ENCODE peak calls at places on chromosome 17, in six cellular contexts. G is HS-5; R is HEK293T; Q is activated CD4-positive, alpha-beta T cell treated with anti-CD3 and anti-CD28 coated beads for 48 hours; A is naive B cell; K is choroid plexus epithelial cell. J is an unnamed sample.

GRCh38 chr17:74601944-74602572 is 10.0 kb upstream of the CD300LD start:
- DNase-seq in R (peak; percentile 70), K (peak; percentile 54), A (no peak), G (no peak), Q (peak; percentile 51), J (no peak)

GRCh38 chr17:28925912-28926365 is 23.1 kb upstream of the DHRS13 start:
- DNase-seq in R (no peak), G (peak; percentile 80), Q (peak; percentile 27), K (peak; percentile 87), A (peak; percentile 49), J (peak; percentile 39)

GRCh38 chr17:49239963-49240362 is 9.4 kb upstream of the PHOSPHO1 start:
- DNase-seq in A (no peak), G (no peak), K (no peak), R (no peak), Q (no peak), J (no peak)

GRCh38 chr17:55308613-55309332 is 44.0 kb downstream of the HLF start:
- DNase-seq in Q (no peak), K (no peak), G (no peak), R (no peak), A (no peak), J (no peak)

GRCh38 chr17:77572851-77573250 is 385.7 kb upstream of the TNRC6C start:
- DNase-seq in A (no peak), K (no peak), Q (no peak), R (no peak), G (no peak), J (peak; percentile 14)

GRCh38 chr17:50920891-50921595 is 54.9 kb upstream of the TOB1 start:
- DNase-seq in Q (no peak), A (no peak), G (no peak), K (no peak), R (no peak), J (no peak)

GRCh38 chr17:3558603-3559269 is 1.1 kb upstream of the TRPV3 start:
- DNase-seq in Q (peak; percentile 75), A (peak; percentile 55), K (peak; percentile 61), R (no peak), G (peak; percentile 36), J (peak; percentile 86)

GRCh38 chr17:72119280-72119962 is 1.4 kb upstream of the SOX9 start:
- DNase-seq in G (no peak), R (no peak), Q (no peak), K (no peak), A (no peak), J (no peak)

GRCh38 chr17:55546481-55546880 is 35.2 kb upstream of the SMIM36 start:
- DNase-seq in K (no peak), R (no peak), A (no peak), G (no peak), Q (no peak), J (no peak)

GRCh38 chr17:81436294-81436849 is 41.1 kb downstream of the BAHCC1 start:
- DNase-seq in G (no peak), R (no peak), K (no peak), Q (no peak), A (no peak), J (no peak)

GRCh38 chr17:74426551-74427047 is 5.3 kb upstream of the GPRC5C start:
- DNase-seq in R (no peak), A (no peak), Q (no peak), K (no peak), G (no peak), J (no peak)

GRCh38 chr17:83073389-83074063 is 5.9 kb upstream of the METRNL start:
- DNase-seq in A (no peak), K (no peak), Q (no peak), R (no peak), G (no peak), J (no peak)

GRCh38 chr17:7428557-7428956 is at the start of gene SPEM3:
- DNase-seq in R (no peak), G (no peak), K (no peak), A (no peak), Q (no peak), J (no peak)

GRCh38 chr17:29524692-29525091 is 42.1 kb downstream of the ABHD15 start:
- DNase-seq in R (no peak), A (no peak), K (no peak), G (no peak), Q (no peak), J (no peak)

GRCh38 chr17:50946891-50947843 is 81.0 kb upstream of the TOB1 start:
- DNase-seq in Q (no peak), G (no peak), R (no peak), A (no peak), K (no peak), J (no peak)

GRCh38 chr17:80899402-80900268 is 92.0 kb upstream of the CHMP6 start:
- DNase-seq in Q (peak; percentile 92), A (no peak), K (peak; percentile 38), G (no peak), R (peak; percentile 70), J (no peak)

GRCh38 chr17:50278526-50279180 is 4.4 kb downstream of the TMEM92 start:
- DNase-seq in R (no peak), K (no peak), G (no peak), A (no peak), Q (no peak), J (peak; percentile 68)

GRCh38 chr17:78532922-78533640 is 44.1 kb downstream of the DNAH17 start:
- DNase-seq in R (no peak), A (no peak), G (peak; percentile 45), K (peak; percentile 90), Q (peak; percentile 44), J (no peak)

GRCh38 chr17:75908201-75908600 is 3.5 kb upstream of the MRPL38 start:
- DNase-seq in G (no peak), Q (no peak), A (no peak), R (no peak), K (no peak), J (no peak)

GRCh38 chr17:42347606-42348005 is 40.6 kb downstream of the STAT3 start:
- DNase-seq in G (no peak), R (no peak), K (no peak), Q (no peak), A (no peak), J (no peak)

GRCh38 chr17:63675607-63676539 is 24.1 kb downstream of the LIMD2 start:
- DNase-seq in K (peak; percentile 91), R (peak; percentile 70), A (no peak), G (peak; percentile 60), Q (no peak), J (peak; percentile 92)

GRCh38 chr17:67365762-67366192 is 600 bp downstream of the PSMD12 start:
- DNase-seq in G (no peak), Q (peak; percentile 43), A (no peak), K (peak; percentile 76), R (no peak), J (no peak)

GRCh38 chr17:37608369-37609169 is 649 bp downstream of the SYNRG start:
- DNase-seq in A (no peak), G (no peak), R (peak; percentile 23), K (peak; percentile 54), Q (no peak), J (peak; percentile 25)

GRCh38 chr17:81434079-81434478 is 38.8 kb downstream of the BAHCC1 start:
- DNase-seq in R (no peak), K (no peak), Q (no peak), A (no peak), G (no peak), J (peak; percentile 83)

GRCh38 chr17:71667661-71668060 is 453.2 kb upstream of the SOX9 start:
- DNase-seq in Q (no peak), G (no peak), R (no peak), A (no peak), K (no peak), J (no peak)

GRCh38 chr17:62696256-62696655 is 68.8 kb downstream of the MRC2 start:
- DNase-seq in K (no peak), A (no peak), R (no peak), G (no peak), Q (no peak), J (no peak)

GRCh38 chr17:69997332-69997731 is 77.7 kb upstream of the KCNJ16 start:
- DNase-seq in R (no peak), Q (no peak), A (no peak), G (peak; percentile 9), K (peak; percentile 54), J (no peak)

GRCh38 chr17:9522074-9522473 is 53.5 kb downstream of the STX8 start:
- DNase-seq in A (no peak), K (peak; percentile 84), Q (peak; percentile 7), R (peak; percentile 31), G (no peak), J (no peak)

GRCh38 chr17:48441231-48441711 is 11.3 kb upstream of the SKAP1 start:
- DNase-seq in A (peak; percentile 87), Q (no peak), G (no peak), K (no peak), R (no peak), J (no peak)

GRCh38 chr17:43759836-43760235 is 1.2 kb upstream of the SOST start:
- DNase-seq in K (no peak), R (no peak), A (no peak), Q (no peak), G (no peak), J (no peak)

GRCh38 chr17:77507116-77507885 is 366.5 kb downstream of the SEC14L1 start:
- DNase-seq in Q (no peak), K (no peak), R (no peak), A (no peak), G (no peak), J (peak; percentile 59)

GRCh38 chr17:44831270-44831770 is 1.2 kb upstream of the GJC1 start:
- DNase-seq in K (no peak), G (no peak), Q (no peak), R (no peak), A (no peak), J (no peak)